ENCODE peak calls at places on chromosomes 5 and 9, in eight cellular contexts. U is AG09309, C is A549, J is GM12865, Y is fibroblast of lung, H is brain microvascular endothelial cell, T is choroid plexus epithelial cell, Z is astrocyte of the spinal cord. X is an unnamed sample.

GRCh38 chr5:126965061-126965475 is 65.3 kb downstream of the MARCHF3 start:
- DNase-seq in U (peak), C (no peak), J (peak), Y (peak), H (peak), T (peak), Z (peak), X (peak)

GRCh38 chr5:137572042-137572695 is 73.0 kb upstream of the SPOCK1 start:
- DNase-seq in U (no peak), C (no peak), J (no peak), Y (peak), H (no peak), T (peak), Z (peak), X (no peak)

GRCh38 chr9:111825468-111826145 is 30.9 kb upstream of the SHOC1 start:
- DNase-seq in U (no peak), C (no peak), J (no peak), Y (peak), H (peak), T (peak), Z (no peak), X (peak)

GRCh38 chr9:70411141-70411929 is 3.1 kb downstream of the KLF9 start:
- DNase-seq in U (no peak), C (no peak), J (no peak), Y (peak), H (peak), T (peak), Z (peak), X (peak)

GRCh38 chr5:55220433-55221185 is 6.5 kb downstream of the MCIDAS start:
- DNase-seq in U (no peak), C (no peak), J (no peak), Y (peak), H (no peak), T (no peak), Z (no peak), X (no peak)

GRCh38 chr5:144122641-144123040 is 47.8 kb downstream of the YIPF5 start:
- DNase-seq in U (no peak), C (no peak), J (no peak), Y (no peak), H (no peak), T (no peak), Z (no peak), X (no peak)

GRCh38 chr5:151448038-151448985 is 909 bp downstream of the SLC36A1 start:
- DNase-seq in U (no peak), C (no peak), J (peak), Y (peak), H (no peak), T (peak), Z (no peak), X (peak)

GRCh38 chr5:177995691-177996595 is at the start of gene PROP1:
- DNase-seq in U (no peak), C (no peak), J (no peak), Y (no peak), H (no peak), T (no peak), Z (no peak), X (no peak)

GRCh38 chr9:6584881-6585597 is 60.5 kb downstream of the GLDC start:
- DNase-seq in U (peak), C (peak), J (peak), Y (peak), H (no peak), T (peak), Z (peak), X (peak)

GRCh38 chr5:96093340-96093739 is 131.7 kb upstream of the ELL2 start:
- DNase-seq in U (no peak), C (no peak), J (no peak), Y (no peak), H (no peak), T (no peak), Z (no peak), X (no peak)

GRCh38 chr5:55278778-55279177 is 28.7 kb downstream of the DHX29 start:
- DNase-seq in U (no peak), C (no peak), J (no peak), Y (peak), H (peak), T (peak), Z (peak), X (peak)

GRCh38 chr5:71810456-71811181 is 91.5 kb downstream of the CARTPT start:
- DNase-seq in U (no peak), C (no peak), J (no peak), Y (no peak), H (no peak), T (no peak), Z (no peak), X (no peak)

GRCh38 chr9:94622087-94622486 is 17.2 kb downstream of the FBP1 start:
- DNase-seq in U (no peak), C (no peak), J (no peak), Y (no peak), H (no peak), T (no peak), Z (no peak), X (no peak)

GRCh38 chr5:32285489-32286138 is 27.1 kb downstream of the MTMR12 start:
- DNase-seq in U (no peak), C (no peak), J (no peak), Y (no peak), H (no peak), T (no peak), Z (no peak), X (no peak)

GRCh38 chr9:129278391-129279237 is 100.6 kb upstream of the IER5L start:
- DNase-seq in U (no peak), C (peak), J (no peak), Y (peak), H (peak), T (peak), Z (peak), X (no peak)

GRCh38 chr9:21711504-21711903 is 90.9 kb upstream of the MTAP start:
- DNase-seq in U (no peak), C (no peak), J (peak), Y (peak), H (no peak), T (peak), Z (no peak), X (no peak)

GRCh38 chr5:37816883-37817282 is 23.0 kb downstream of the GDNF start:
- DNase-seq in U (no peak), C (no peak), J (no peak), Y (peak), H (no peak), T (no peak), Z (no peak), X (no peak)

GRCh38 chr5:10420468-10420867 is 21.2 kb upstream of the ROPN1L start:
- DNase-seq in U (no peak), C (no peak), J (no peak), Y (no peak), H (no peak), T (no peak), Z (no peak), X (no peak)

GRCh38 chr5:135537745-135538144 is 2.0 kb upstream of the NEUROG1 start:
- DNase-seq in U (no peak), C (no peak), J (no peak), Y (no peak), H (no peak), T (no peak), Z (no peak), X (no peak)

GRCh38 chr5:150153957-150154617 is 1.6 kb downstream of the PDGFRB start:
- DNase-seq in U (no peak), C (no peak), J (peak), Y (peak), H (peak), T (peak), Z (peak), X (peak)

GRCh38 chr5:151023651-151024050 is 3.3 kb downstream of the GPX3 start:
- DNase-seq in U (no peak), C (no peak), J (no peak), Y (peak), H (no peak), T (no peak), Z (no peak), X (peak)

GRCh38 chr9:88749420-88749819 is 214.4 kb downstream of the NXNL2 start:
- DNase-seq in U (no peak), C (no peak), J (no peak), Y (peak), H (peak), T (no peak), Z (peak), X (peak)

GRCh38 chr9:93862877-93863545 is 92.1 kb downstream of the BARX1 start:
- DNase-seq in U (no peak), C (no peak), J (no peak), Y (no peak), H (no peak), T (no peak), Z (no peak), X (no peak)

GRCh38 chr9:34501889-34502425 is 20.8 kb downstream of the ENHO start:
- DNase-seq in U (peak), C (no peak), J (no peak), Y (peak), H (no peak), T (peak), Z (peak), X (peak)

GRCh38 chr9:111961011-111961410 is 64.4 kb downstream of the UGCG start:
- DNase-seq in U (no peak), C (no peak), J (no peak), Y (peak), H (peak), T (peak), Z (peak), X (no peak)

GRCh38 chr5:76074487-76074886 is 8.7 kb upstream of the SV2C start:
- DNase-seq in U (no peak), C (no peak), J (peak), Y (no peak), H (no peak), T (no peak), Z (no peak), X (no peak)

GRCh38 chr9:120538339-120538738 is 41.6 kb downstream of the CDK5RAP2 start:
- DNase-seq in U (no peak), C (no peak), J (no peak), Y (no peak), H (peak), T (peak), Z (peak), X (peak)

GRCh38 chr9:89702401-89702800 is 97.6 kb downstream of the GADD45G start:
- DNase-seq in U (no peak), C (no peak), J (no peak), Y (no peak), H (no peak), T (no peak), Z (no peak), X (no peak)

GRCh38 chr9:8278048-8278447 is 478.5 kb upstream of the DMAC1 start:
- DNase-seq in U (no peak), C (no peak), J (no peak), Y (no peak), H (no peak), T (no peak), Z (no peak), X (no peak)

GRCh38 chr5:157602505-157602904 is 26.9 kb upstream of the ADAM19 start:
- DNase-seq in U (no peak), C (no peak), J (peak), Y (peak), H (no peak), T (no peak), Z (peak), X (peak)

GRCh38 chr5:98214240-98215051 is 559.0 kb upstream of the RGMB start:
- DNase-seq in U (peak), C (no peak), J (no peak), Y (peak), H (no peak), T (no peak), Z (peak), X (peak)

GRCh38 chr9:11893331-11893730 is 799.9 kb upstream of the TYRP1 start:
- DNase-seq in U (no peak), C (no peak), J (no peak), Y (peak), H (peak), T (peak), Z (peak), X (peak)

GRCh38 chr9:98652741-98653140 is 56.0 kb downstream of the GABBR2 start:
- DNase-seq in U (no peak), C (no peak), J (no peak), Y (peak), H (no peak), T (no peak), Z (no peak), X (no peak)

GRCh38 chr5:176740702-176741565 is 69.4 kb upstream of the UNC5A start:
- DNase-seq in U (no peak), C (no peak), J (no peak), Y (no peak), H (no peak), T (no peak), Z (no peak), X (no peak)

DNA sequence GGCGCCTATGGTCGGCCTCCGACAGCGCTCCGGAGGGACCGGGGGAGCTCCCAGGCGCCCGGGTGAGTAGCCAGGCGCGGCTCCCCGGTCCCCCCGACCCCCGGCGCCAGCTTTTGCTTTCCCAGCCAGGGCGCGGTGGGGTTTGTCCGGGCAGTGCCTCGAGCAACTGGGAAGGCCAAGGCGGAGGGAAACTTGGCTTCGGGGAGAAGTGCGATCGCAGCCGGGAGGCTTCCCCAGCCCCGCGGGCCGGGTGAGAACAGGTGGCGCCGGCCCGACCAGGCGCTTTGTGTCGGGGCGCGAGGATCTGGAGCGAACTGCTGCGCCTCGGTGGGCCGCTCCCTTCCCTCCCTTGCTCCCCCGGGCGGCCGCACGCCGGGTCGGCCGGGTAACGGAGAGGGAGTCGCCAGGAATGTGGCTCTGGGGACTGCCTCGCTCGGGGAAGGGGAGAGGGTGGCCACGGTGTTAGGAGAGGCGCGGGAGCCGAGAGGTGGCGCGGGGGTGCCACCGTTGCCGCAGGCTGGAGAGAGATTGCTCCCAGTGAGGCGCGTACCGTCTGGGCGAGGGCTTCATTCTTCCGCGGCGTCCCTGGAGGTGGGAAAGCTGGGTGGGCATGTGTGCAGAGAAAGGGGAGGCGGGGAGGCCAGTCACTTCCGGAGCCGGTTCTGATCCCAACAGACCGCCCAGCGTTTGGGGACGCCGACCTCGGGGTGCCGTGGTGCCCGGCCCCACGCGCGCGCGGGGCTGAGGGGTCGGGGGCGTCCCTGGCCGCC is 564 bp downstream of the DAPK1 start:
- DNase-seq in U (no peak), C (peak), J (peak), Y (peak), H (no peak), T (peak), Z (peak), X (peak)
- TF ChIP-seq CTCF in U (peak), C (no peak), J (no peak), Y (peak), H (peak), T (peak), Z (peak), X (peak)

GRCh38 chr9:127122176-127123151 is at the start of gene ANGPTL2:
- DNase-seq in U (peak), C (no peak), J (peak), Y (peak), H (peak), T (peak), Z (peak), X (peak)
- H3K4me3 ChIP-seq in U (peak), C (no peak), J (no peak), Y (peak), H (peak), T (peak), Z (peak), X (peak)

GRCh38 chr5:148383564-148384388 is at the start of gene FBXO38:
- DNase-seq in U (peak), C (peak), J (peak), Y (peak), H (peak), T (peak), Z (peak), X (peak)
- TF ChIP-seq CTCF in U (no peak), C (no peak), J (no peak), Y (no peak), H (no peak), T (no peak), Z (no peak), X (no peak)

GRCh38 chr9:2015581-2016410 is 649 bp downstream of the SMARCA2 start:
- DNase-seq in U (no peak), C (peak), J (peak), Y (peak), H (peak), T (peak), Z (peak), X (peak)
- H3K4me3 ChIP-seq in U (peak), C (peak), J (peak), Y (peak), H (peak), T (peak), Z (peak), X (peak)